ENCODE peak calls at places on chromosome 22, in six cellular contexts. N is hepatic stellate cell, I is heart right ventricle, B is fibroblast of mammary gland, J is A172, C is non-pigmented ciliary epithelial cell. P is an unnamed sample.

GRCh38 chr22:44261861-44262595 is 50.7 kb downstream of the SHISAL1 start:
- DNase-seq in N (no peak), I (peak), B (no peak), J (no peak), C (no peak), P (no peak)

GRCh38 chr22:29584975-29585374 is 4.1 kb upstream of the NIPSNAP1 start:
- DNase-seq in N (no peak), I (no peak), B (no peak), J (no peak), C (no peak), P (no peak)

GRCh38 chr22:39174498-39175120 is 22.1 kb upstream of the CBX7 start:
- DNase-seq in N (peak), I (peak), B (peak), J (peak), C (peak), P (peak)

GRCh38 chr22:20025401-20026203 is 4.7 kb downstream of the TANGO2 start:
- DNase-seq in N (no peak), I (no peak), B (no peak), J (no peak), C (no peak), P (no peak)

GRCh38 chr22:37454857-37455686 is 27.8 kb upstream of the ELFN2 start:
- DNase-seq in N (peak), I (no peak), B (peak), J (peak), C (peak), P (peak)

GRCh38 chr22:39814899-39815298 is 78.7 kb downstream of the ENTHD1 start:
- DNase-seq in N (no peak), I (no peak), B (peak), J (no peak), C (no peak), P (no peak)

GRCh38 chr22:36329217-36330078 is 58.3 kb downstream of the MYH9 start:
- DNase-seq in N (peak), I (peak), B (peak), J (peak), C (peak), P (peak)

GRCh38 chr22:35587896-35588295 is 29.2 kb downstream of the MB start:
- DNase-seq in N (no peak), I (no peak), B (no peak), J (no peak), C (no peak), P (no peak)

GRCh38 chr22:47032956-47033647 is 270.7 kb downstream of the TBC1D22A start:
- DNase-seq in N (no peak), I (no peak), B (no peak), J (no peak), C (no peak), P (no peak)

GRCh38 chr22:43477151-43477725 is 65.4 kb downstream of the MPPED1 start:
- DNase-seq in N (no peak), I (no peak), B (no peak), J (no peak), C (no peak), P (no peak)

GRCh38 chr22:41448189-41448808 is 1.7 kb upstream of the TOB2 start:
- DNase-seq in N (peak), I (peak), B (peak), J (peak), C (peak), P (peak)

GRCh38 chr22:20206709-20207215 is 55.9 kb upstream of the CCDC188 start:
- DNase-seq in N (peak), I (no peak), B (peak), J (peak), C (no peak), P (peak)

GRCh38 chr22:48474881-48475280 is 1352.8 kb downstream of the BRD1 start:
- DNase-seq in N (no peak), I (no peak), B (no peak), J (no peak), C (no peak), P (no peak)

GRCh38 chr22:45262931-45263789 is 21.6 kb upstream of the UPK3A start:
- DNase-seq in N (no peak), I (no peak), B (peak), J (no peak), C (no peak), P (no peak)

GRCh38 chr22:26762503-26763170 is 105.2 kb downstream of the MIAT start:
- DNase-seq in N (no peak), I (no peak), B (no peak), J (no peak), C (no peak), P (no peak)